ENCODE peak calls at places on chromosomes 13 and 19, in four cellular contexts. Y, X, N and A are unnamed samples.

GRCh38 chr13:111005364-111005763 is 90.5 kb upstream of the ANKRD10 start:
- DNase-seq in Y (no peak), N (no peak), X (no peak), A (no peak)

GRCh38 chr13:113057084-113057483 is 48.5 kb upstream of the F7 start:
- DNase-seq in Y (no peak), N (no peak), X (no peak), A (no peak)

GRCh38 chr13:59957438-59957837 is 206.3 kb downstream of the DIAPH3 start:
- DNase-seq in X (no peak), Y (no peak), N (no peak), A (no peak)

GRCh38 chr19:31313291-31314030 is 35.8 kb downstream of the TSHZ3 start:
- DNase-seq in Y (no peak), N (no peak), X (no peak), A (no peak)

GRCh38 chr19:3055741-3056453 is 6.4 kb downstream of the TLE5 start:
- DNase-seq in X (peak; percentile 80), N (no peak), Y (no peak), A (peak; percentile 40)

GRCh38 chr13:61135583-61135982 is 280.1 kb downstream of the PCDH20 start:
- DNase-seq in X (no peak), Y (no peak), N (no peak), A (no peak)

GRCh38 chr19:4647676-4648644 is 8.6 kb downstream of the TNFAIP8L1 start:
- DNase-seq in X (peak; percentile 81), N (peak; percentile 85), Y (no peak), A (peak; percentile 82)

GRCh38 chr13:49774376-49775005 is 18.0 kb downstream of the KPNA3 start:
- DNase-seq in N (no peak), X (no peak), Y (no peak), A (no peak)

GRCh38 chr19:47398707-47399106 is 20.6 kb downstream of the MEIS3 start:
- DNase-seq in N (no peak), Y (no peak), X (peak; percentile 85), A (no peak)

GRCh38 chr13:77533875-77534788 is 1.4 kb upstream of the SCEL start:
- DNase-seq in Y (no peak), X (no peak), N (no peak), A (no peak)

GRCh38 chr19:40262422-40262821 is 22.7 kb downstream of the AKT2 start:
- DNase-seq in N (no peak), Y (no peak), X (no peak), A (no peak)

GRCh38 chr13:41263261-41263971 is at the start of gene MTRF1:
- DNase-seq in Y (no peak), X (peak; percentile 90), N (peak; percentile 87), A (peak; percentile 88)

GRCh38 chr19:12237143-12237839 is 57.4 kb downstream of the ZNF44 start:
- DNase-seq in X (no peak), Y (no peak), N (no peak), A (no peak)

GRCh38 chr19:58434217-58434616 is 5.7 kb downstream of the ZNF132 start:
- DNase-seq in N (no peak), Y (no peak), X (no peak), A (no peak)

GRCh38 chr13:41942462-41943094 is 18.3 kb downstream of the VWA8 start:
- DNase-seq in X (peak; percentile 75), N (no peak), Y (peak; percentile 38), A (no peak)

GRCh38 chr19:51711702-51712101 is 12.1 kb downstream of the HAS1 start:
- DNase-seq in X (no peak), N (no peak), Y (no peak), A (no peak)

GRCh38 chr13:103349664-103350063 is 283.4 kb upstream of the SLC10A2 start:
- DNase-seq in Y (no peak), N (peak; percentile 27), X (no peak), A (no peak)

GRCh38 chr19:39377373-39378362 is 13.2 kb downstream of the PAF1 start:
- DNase-seq in Y (no peak), X (no peak), N (no peak), A (no peak)

GRCh38 chr13:114109646-114110045 is 22.8 kb downstream of the RASA3 start:
- DNase-seq in Y (no peak), N (no peak), X (peak; percentile 53), A (peak; percentile 65)

GRCh38 chr19:35251456-35251855 is 2.7 kb downstream of the LSR start:
- DNase-seq in X (no peak), Y (no peak), N (peak; percentile 1), A (no peak)

GRCh38 chr13:101626925-101627555 is 174.6 kb downstream of the ITGBL1 start:
- DNase-seq in X (no peak), Y (no peak), N (no peak), A (no peak)

GRCh38 chr13:33284016-33284415 is 1.5 kb downstream of the STARD13 start:
- DNase-seq in X (no peak), N (no peak), Y (no peak), A (no peak)
- H3K4me3 ChIP-seq in X (no peak overlapping the region), N (peak overlapping the region; percentile 62), Y (peak overlapping the region; percentile 78), A (peak overlapping the region; percentile 67)

DNA sequence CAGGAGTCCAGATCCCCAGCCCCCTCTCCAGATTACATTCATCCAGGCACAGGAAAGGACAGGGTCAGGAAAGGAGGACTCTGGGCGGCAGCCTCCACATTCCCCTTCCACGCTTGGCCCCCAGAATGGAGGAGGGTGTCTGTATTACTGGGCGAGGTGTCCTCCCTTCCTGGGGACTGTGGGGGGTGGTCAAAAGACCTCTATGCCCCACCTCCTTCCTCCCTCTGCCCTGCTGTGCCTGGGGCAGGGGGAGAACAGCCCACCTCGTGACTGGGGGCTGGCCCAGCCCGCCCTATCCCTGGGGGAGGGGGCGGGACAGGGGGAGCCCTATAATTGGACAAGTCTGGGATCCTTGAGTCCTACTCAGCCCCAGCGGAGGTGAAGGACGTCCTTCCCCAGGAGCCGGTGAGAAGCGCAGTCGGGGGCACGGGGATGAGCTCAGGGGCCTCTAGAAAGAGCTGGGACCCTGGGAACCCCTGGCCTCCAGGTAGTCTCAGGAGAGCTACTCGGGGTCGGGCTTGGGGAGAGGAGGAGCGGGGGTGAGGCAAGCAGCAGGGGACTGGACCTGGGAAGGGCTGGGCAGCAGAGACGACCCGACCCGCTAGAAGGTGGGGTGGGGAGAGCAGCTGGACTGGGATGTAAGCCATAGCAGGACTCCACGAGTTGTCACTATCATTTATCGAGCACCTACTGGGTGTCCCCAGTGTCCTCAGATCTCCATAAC is at the start of gene APOE:
- DNase-seq in X (peak; percentile 93), Y (no peak), N (no peak), A (no peak)
- H3K4me3 ChIP-seq in X (peak within 1 kb of the TSS; percentile 99), Y (peak within 1 kb of the TSS; percentile 60), N (peak within 1 kb of the TSS; percentile 48), A (peak within 1 kb of the TSS; percentile 18)

GRCh38 chr13:100154835-100155463 is 66.1 kb downstream of the PCCA start:
- DNase-seq in X (no peak), Y (no peak), N (no peak), A (no peak)

GRCh38 chr13:100163375-100163774 is 74.5 kb downstream of the PCCA start:
- DNase-seq in Y (no peak), X (no peak), N (no peak), A (no peak)

GRCh38 chr13:100158569-100158968 is 69.7 kb downstream of the PCCA start:
- DNase-seq in X (no peak), N (no peak), Y (no peak), A (no peak)

GRCh38 chr13:100156786-100157185 is 67.9 kb downstream of the PCCA start:
- DNase-seq in Y (peak; percentile 26), N (no peak), X (no peak), A (no peak)

GRCh38 chr13:100159584-100159983 is 70.7 kb downstream of the PCCA start:
- DNase-seq in X (no peak), N (no peak), Y (no peak), A (no peak)
- H3K4me3 ChIP-seq in X (no peak overlapping the region), N (no peak overlapping the region), Y (no peak overlapping the region), A (no peak overlapping the region)

DNA sequence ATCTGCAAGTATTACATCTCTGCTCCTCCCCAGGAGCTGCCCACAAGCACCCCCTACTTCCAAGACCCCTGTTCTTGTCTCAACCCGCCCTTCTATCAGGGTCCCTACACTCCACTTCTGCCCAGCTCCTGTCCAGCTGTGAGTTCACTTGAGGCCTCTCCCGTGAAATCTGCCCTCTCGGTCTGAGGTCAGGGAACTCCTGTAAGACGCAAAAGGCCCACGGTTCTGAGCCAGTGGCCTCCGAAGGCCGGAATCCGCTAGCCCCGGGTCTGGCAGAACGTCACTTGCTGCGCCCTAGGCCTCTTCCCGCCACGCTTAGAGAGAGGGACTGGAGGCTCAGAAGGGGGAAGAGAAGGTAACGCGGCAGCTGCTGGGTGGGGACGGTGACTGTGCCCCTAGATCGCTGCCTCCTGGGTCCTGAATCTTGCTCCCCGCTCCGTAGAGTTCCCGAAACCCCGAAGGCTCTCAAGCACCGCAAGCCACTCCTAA is 912 bp upstream of the FARP1 start:
- DNase-seq in Y (no peak), X (peak; percentile 83), N (peak; percentile 21), A (peak; percentile 59)
- H3K4me3 ChIP-seq in Y (peak overlapping the region; percentile 81), X (peak overlapping the region; percentile 79), N (peak overlapping the region; percentile 87), A (peak overlapping the region; percentile 75)

DNA sequence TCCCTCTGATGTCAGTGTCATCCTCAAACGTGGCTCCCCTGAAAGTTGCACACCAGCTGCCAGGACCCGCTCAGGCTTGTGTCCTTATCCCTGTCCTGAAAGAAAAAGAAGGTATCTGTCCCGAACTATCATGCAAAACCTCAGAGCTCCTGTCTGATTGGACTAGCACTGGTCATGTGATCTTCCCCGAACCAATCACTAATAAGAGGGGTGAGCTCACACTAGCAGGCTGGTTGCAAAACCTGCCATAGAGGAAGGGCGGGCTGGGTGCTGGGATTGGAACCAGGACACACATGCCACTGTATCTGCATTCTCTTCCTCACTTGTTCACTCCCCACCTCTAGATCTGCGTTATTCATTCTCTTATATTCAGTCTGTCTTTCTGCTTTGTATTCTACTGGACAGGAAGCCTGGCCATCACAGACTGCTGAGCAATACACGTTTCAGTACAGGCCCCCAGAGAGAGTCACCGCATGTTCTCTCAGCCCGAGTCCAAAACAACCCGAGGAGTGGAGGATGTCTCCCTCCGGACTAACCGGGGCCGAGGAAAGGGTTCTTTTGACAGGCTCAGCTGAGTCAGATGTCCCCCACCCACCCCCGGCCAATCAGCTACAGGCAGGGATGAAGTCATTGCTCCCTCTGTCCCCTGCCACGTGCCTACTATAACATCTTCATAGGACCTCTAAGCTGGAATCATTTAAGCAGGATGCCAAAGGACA is 97.7 kb downstream of the SIPA1L3 start:
- DNase-seq in N (peak; percentile 85), Y (peak; percentile 92), X (peak; percentile 92), A (peak; percentile 81)
- H3K4me3 ChIP-seq in N (peak overlapping the region; percentile 58), Y (peak overlapping the region; percentile 39), X (peak overlapping the region; percentile 69), A (peak overlapping the region; percentile 55)

DNA sequence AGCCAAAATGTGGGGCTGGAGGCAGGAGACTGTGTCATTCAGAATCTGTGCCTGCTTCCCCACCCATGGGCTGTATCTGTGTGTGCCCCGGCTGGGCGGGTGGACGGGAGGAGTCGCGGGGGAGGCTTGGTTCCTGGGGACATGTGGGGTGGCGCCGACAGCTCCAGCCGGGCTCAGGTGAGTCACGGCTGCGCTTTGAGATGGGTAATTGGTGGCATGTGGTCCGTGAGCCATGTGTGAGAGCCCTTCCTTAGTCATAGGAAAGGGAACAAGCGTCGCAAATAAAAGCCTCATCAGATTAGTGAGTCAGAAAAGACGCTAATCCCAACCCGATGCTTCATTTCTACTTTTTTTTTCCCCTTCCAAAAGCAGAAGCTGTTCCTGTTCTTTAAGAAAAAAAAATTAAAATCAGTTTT is 118.6 kb upstream of the ZNF536 start:
- DNase-seq in X (peak; percentile 76), N (no peak), Y (no peak), A (no peak)
- H3K4me3 ChIP-seq in X (no peak overlapping the region), N (no peak overlapping the region), Y (no peak overlapping the region), A (no peak overlapping the region)